ENCODE peak calls at places on chromosome 6, in five cellular contexts. One of them, this sample, is unnamed.

GRCh38 chr6:92024071-92024470 is 1395.3 kb downstream of the EPHA7 start:
- DNase-seq in GM12865: no peak
- DNase-seq in Peyer's patch: no peak
- DNase-seq in A549: no peak
- DNase-seq in left ventricle myocardium inferior: no peak
- DNase-seq in this sample: no peak

GRCh38 chr6:129603731-129604130 is 106.2 kb downstream of the ARHGAP18 start:
- DNase-seq in GM12865: no peak
- DNase-seq in A549: no peak
- DNase-seq in left ventricle myocardium inferior: no peak
- DNase-seq in Peyer's patch: no peak
- DNase-seq in this sample: no peak

GRCh38 chr6:36914227-36914794 is 28.6 kb downstream of the C6orf89 start:
- DNase-seq in A549: peak
- DNase-seq in left ventricle myocardium inferior: no peak
- DNase-seq in GM12865: no peak
- DNase-seq in Peyer's patch: peak
- DNase-seq in this sample: no peak

GRCh38 chr6:135346747-135347146 is 150.8 kb downstream of the AHI1 start:
- DNase-seq in Peyer's patch: no peak
- DNase-seq in left ventricle myocardium inferior: no peak
- DNase-seq in GM12865: peak
- DNase-seq in A549: no peak
- DNase-seq in this sample: no peak

GRCh38 chr6:10771371-10771894 is 23.8 kb downstream of the TMEM14B start:
- DNase-seq in Peyer's patch: no peak
- DNase-seq in A549: no peak
- DNase-seq in left ventricle myocardium inferior: no peak
- DNase-seq in GM12865: no peak
- DNase-seq in this sample: no peak

GRCh38 chr6:53862517-53863457 is 68.0 kb downstream of the LRRC1 start:
- DNase-seq in Peyer's patch: no peak
- DNase-seq in A549: no peak
- DNase-seq in GM12865: no peak
- DNase-seq in left ventricle myocardium inferior: no peak
- DNase-seq in this sample: no peak

GRCh38 chr6:43707767-43708166 is 20.2 kb upstream of the MRPS18A start:
- DNase-seq in GM12865: no peak
- DNase-seq in left ventricle myocardium inferior: no peak
- DNase-seq in A549: no peak
- DNase-seq in Peyer's patch: no peak
- DNase-seq in this sample: no peak

GRCh38 chr6:158514176-158514575 is 45.7 kb upstream of the TMEM181 start:
- DNase-seq in left ventricle myocardium inferior: no peak
- DNase-seq in Peyer's patch: no peak
- DNase-seq in A549: no peak
- DNase-seq in GM12865: peak
- DNase-seq in this sample: no peak

GRCh38 chr6:104632565-104632964 is 227.2 kb downstream of the HACE1 start:
- DNase-seq in GM12865: no peak
- DNase-seq in left ventricle myocardium inferior: no peak
- DNase-seq in A549: no peak
- DNase-seq in Peyer's patch: no peak
- DNase-seq in this sample: no peak

GRCh38 chr6:167493961-167494697 is 169.2 kb downstream of the TTLL2 start:
- DNase-seq in A549: no peak
- DNase-seq in left ventricle myocardium inferior: peak
- DNase-seq in GM12865: no peak
- DNase-seq in Peyer's patch: no peak
- DNase-seq in this sample: no peak

GRCh38 chr6:57123111-57123510 is 33.1 kb downstream of the ZNF451 start:
- DNase-seq in Peyer's patch: no peak
- DNase-seq in A549: no peak
- DNase-seq in left ventricle myocardium inferior: no peak
- DNase-seq in GM12865: no peak
- DNase-seq in this sample: no peak

GRCh38 chr6:42962502-42963178 is 2.1 kb downstream of the GNMT start:
- DNase-seq in left ventricle myocardium inferior: no peak
- DNase-seq in A549: no peak
- DNase-seq in GM12865: no peak
- DNase-seq in Peyer's patch: no peak
- DNase-seq in this sample: no peak

GRCh38 chr6:89145461-89145961 is 344 bp upstream of the PM20D2 start:
- DNase-seq in GM12865: peak
- DNase-seq in Peyer's patch: peak
- DNase-seq in left ventricle myocardium inferior: no peak
- DNase-seq in A549: peak
- DNase-seq in this sample: no peak

GRCh38 chr6:54647301-54647664 is 199.3 kb upstream of the FAM83B start:
- DNase-seq in A549: no peak
- DNase-seq in GM12865: no peak
- DNase-seq in Peyer's patch: no peak
- DNase-seq in left ventricle myocardium inferior: no peak
- DNase-seq in this sample: no peak

GRCh38 chr6:158344534-158344933 is 32.3 kb downstream of the TULP4 start:
- DNase-seq in Peyer's patch: no peak
- DNase-seq in left ventricle myocardium inferior: no peak
- DNase-seq in A549: no peak
- DNase-seq in GM12865: peak
- DNase-seq in this sample: no peak

GRCh38 chr6:11971154-11971553 is 41.0 kb upstream of the HIVEP1 start:
- DNase-seq in A549: no peak
- DNase-seq in Peyer's patch: no peak
- DNase-seq in GM12865: no peak
- DNase-seq in left ventricle myocardium inferior: no peak
- DNase-seq in this sample: no peak

GRCh38 chr6:136587527-136587926 is 37.3 kb upstream of the MAP7 start:
- DNase-seq in Peyer's patch: no peak
- DNase-seq in left ventricle myocardium inferior: no peak
- DNase-seq in GM12865: no peak
- DNase-seq in A549: no peak
- DNase-seq in this sample: no peak

GRCh38 chr6:17098007-17098406 is 3.8 kb upstream of the STMND1 start:
- DNase-seq in A549: no peak
- DNase-seq in Peyer's patch: no peak
- DNase-seq in GM12865: no peak
- DNase-seq in left ventricle myocardium inferior: no peak
- DNase-seq in this sample: no peak

GRCh38 chr6:17096076-17096475 is 5.8 kb upstream of the STMND1 start:
- DNase-seq in left ventricle myocardium inferior: no peak
- DNase-seq in A549: no peak
- DNase-seq in GM12865: no peak
- DNase-seq in Peyer's patch: no peak
- DNase-seq in this sample: no peak

GRCh38 chr6:17091122-17091521 is 10.7 kb upstream of the STMND1 start:
- DNase-seq in GM12865: no peak
- DNase-seq in Peyer's patch: no peak
- DNase-seq in A549: no peak
- DNase-seq in left ventricle myocardium inferior: no peak
- DNase-seq in this sample: no peak

GRCh38 chr6:17096657-17097056 is 5.2 kb upstream of the STMND1 start:
- DNase-seq in Peyer's patch: no peak
- DNase-seq in left ventricle myocardium inferior: no peak
- DNase-seq in GM12865: no peak
- DNase-seq in A549: no peak
- DNase-seq in this sample: no peak

GRCh38 chr6:17093692-17094091 is 8.2 kb upstream of the STMND1 start:
- DNase-seq in GM12865: peak
- DNase-seq in Peyer's patch: no peak
- DNase-seq in A549: no peak
- DNase-seq in left ventricle myocardium inferior: no peak
- DNase-seq in this sample: no peak
- TF ChIP-seq CTCF in GM12865: peak
- TF ChIP-seq CTCF in Peyer's patch: no peak
- TF ChIP-seq CTCF in A549: peak
- TF ChIP-seq CTCF in left ventricle myocardium inferior: no peak
- TF ChIP-seq CTCF in this sample: no peak

DNA sequence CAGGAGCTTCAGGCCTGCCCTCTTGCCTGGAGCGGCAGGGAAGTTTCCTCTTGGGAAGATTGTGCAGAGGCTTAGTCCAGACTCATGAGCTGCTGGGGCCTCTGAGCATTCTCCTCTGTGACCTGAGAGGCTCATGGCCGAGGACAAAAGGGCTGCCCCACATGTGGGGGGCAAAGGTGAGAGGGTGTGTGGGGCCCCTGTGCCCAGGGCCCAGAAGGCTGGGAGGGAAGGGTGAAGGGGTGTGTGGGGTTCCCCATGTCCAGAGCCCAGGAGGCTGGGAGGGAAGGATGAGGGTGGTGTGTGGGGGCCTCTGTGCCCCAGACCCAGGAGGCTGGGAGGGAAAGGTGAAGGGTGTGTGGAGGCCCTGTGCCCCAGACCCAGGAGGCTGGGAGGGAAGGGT is 50.8 kb upstream of the SLC22A1 start:
- DNase-seq in Peyer's patch: no peak
- DNase-seq in GM12865: no peak
- DNase-seq in left ventricle myocardium inferior: no peak
- DNase-seq in A549: no peak
- DNase-seq in this sample: no peak
- TF ChIP-seq CTCF in Peyer's patch: no peak
- TF ChIP-seq CTCF in GM12865: no peak
- TF ChIP-seq CTCF in left ventricle myocardium inferior: no peak
- TF ChIP-seq CTCF in A549: no peak
- TF ChIP-seq CTCF in this sample: no peak

GRCh38 chr6:41442800-41443501 is 103.2 kb upstream of the FOXP4 start:
- DNase-seq in A549: no peak
- DNase-seq in Peyer's patch: no peak
- DNase-seq in GM12865: no peak
- DNase-seq in left ventricle myocardium inferior: peak
- DNase-seq in this sample: peak
- TF ChIP-seq CTCF in A549: no peak
- TF ChIP-seq CTCF in Peyer's patch: no peak
- TF ChIP-seq CTCF in GM12865: peak
- TF ChIP-seq CTCF in left ventricle myocardium inferior: peak
- TF ChIP-seq CTCF in this sample: peak

GRCh38 chr6:45231660-45232059 is 96.5 kb upstream of the RUNX2 start:
- DNase-seq in GM12865: no peak
- DNase-seq in Peyer's patch: no peak
- DNase-seq in left ventricle myocardium inferior: no peak
- DNase-seq in A549: no peak
- DNase-seq in this sample: no peak

GRCh38 chr6:45222380-45222779 is 105.8 kb upstream of the RUNX2 start:
- DNase-seq in left ventricle myocardium inferior: no peak
- DNase-seq in GM12865: no peak
- DNase-seq in Peyer's patch: no peak
- DNase-seq in A549: no peak
- DNase-seq in this sample: no peak

GRCh38 chr6:45229416-45229815 is 98.7 kb upstream of the RUNX2 start:
- DNase-seq in A549: no peak
- DNase-seq in GM12865: no peak
- DNase-seq in left ventricle myocardium inferior: no peak
- DNase-seq in Peyer's patch: no peak
- DNase-seq in this sample: no peak

GRCh38 chr6:45226081-45226480 is 102.0 kb upstream of the RUNX2 start:
- DNase-seq in GM12865: no peak
- DNase-seq in Peyer's patch: no peak
- DNase-seq in A549: no peak
- DNase-seq in left ventricle myocardium inferior: no peak
- DNase-seq in this sample: no peak
- TF ChIP-seq CTCF in GM12865: no peak
- TF ChIP-seq CTCF in Peyer's patch: no peak
- TF ChIP-seq CTCF in A549: no peak
- TF ChIP-seq CTCF in left ventricle myocardium inferior: no peak
- TF ChIP-seq CTCF in this sample: peak

GRCh38 chr6:16764188-16764950 is 3.1 kb upstream of the ATXN1 start:
- DNase-seq in GM12865: peak
- DNase-seq in left ventricle myocardium inferior: no peak
- DNase-seq in A549: peak
- DNase-seq in Peyer's patch: no peak
- DNase-seq in this sample: no peak
- TF ChIP-seq CTCF in GM12865: peak
- TF ChIP-seq CTCF in left ventricle myocardium inferior: peak
- TF ChIP-seq CTCF in A549: peak
- TF ChIP-seq CTCF in Peyer's patch: peak
- TF ChIP-seq CTCF in this sample: peak

DNA sequence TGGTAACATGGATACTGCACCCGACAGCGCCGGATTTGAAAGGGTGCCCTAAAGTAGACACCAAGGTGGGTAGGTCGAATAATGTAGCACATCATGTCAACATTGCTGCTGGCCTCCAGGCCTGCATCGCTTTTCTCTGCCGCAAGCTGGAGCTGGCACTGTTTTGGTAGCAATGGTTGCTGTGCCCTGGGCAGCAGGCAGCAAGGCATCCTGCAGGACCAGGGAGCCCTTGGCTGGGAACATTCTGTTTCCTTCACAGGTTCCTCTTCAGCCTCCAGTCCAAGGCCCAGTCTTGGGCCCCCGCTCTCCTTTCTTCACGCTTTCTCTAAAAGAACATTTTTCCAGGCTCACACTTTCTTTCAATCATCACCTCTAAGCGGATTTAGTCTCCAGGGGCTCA is 365.8 kb upstream of the JARID2 start:
- DNase-seq in A549: no peak
- DNase-seq in Peyer's patch: no peak
- DNase-seq in left ventricle myocardium inferior: no peak
- DNase-seq in GM12865: no peak
- DNase-seq in this sample: no peak
- TF ChIP-seq CTCF in A549: no peak
- TF ChIP-seq CTCF in Peyer's patch: no peak
- TF ChIP-seq CTCF in left ventricle myocardium inferior: peak
- TF ChIP-seq CTCF in GM12865: no peak
- TF ChIP-seq CTCF in this sample: no peak

GRCh38 chr6:84018453-84019061 is 15.0 kb upstream of the MRAP2 start:
- DNase-seq in Peyer's patch: no peak
- DNase-seq in A549: no peak
- DNase-seq in left ventricle myocardium inferior: no peak
- DNase-seq in GM12865: no peak
- DNase-seq in this sample: no peak

GRCh38 chr6:84017709-84018452 is 15.7 kb upstream of the MRAP2 start:
- DNase-seq in left ventricle myocardium inferior: no peak
- DNase-seq in GM12865: peak
- DNase-seq in A549: no peak
- DNase-seq in Peyer's patch: no peak
- DNase-seq in this sample: no peak

GRCh38 chr6:84013931-84014330 is 19.6 kb upstream of the MRAP2 start:
- DNase-seq in GM12865: no peak
- DNase-seq in A549: no peak
- DNase-seq in Peyer's patch: no peak
- DNase-seq in left ventricle myocardium inferior: no peak
- DNase-seq in this sample: no peak

GRCh38 chr6:84016029-84016428 is 17.5 kb upstream of the MRAP2 start:
- DNase-seq in Peyer's patch: no peak
- DNase-seq in left ventricle myocardium inferior: no peak
- DNase-seq in A549: no peak
- DNase-seq in GM12865: no peak
- DNase-seq in this sample: no peak

GRCh38 chr6:84013354-84013753 is 20.2 kb upstream of the MRAP2 start:
- DNase-seq in A549: no peak
- DNase-seq in left ventricle myocardium inferior: no peak
- DNase-seq in GM12865: no peak
- DNase-seq in Peyer's patch: no peak
- DNase-seq in this sample: no peak
- TF ChIP-seq CTCF in A549: no peak
- TF ChIP-seq CTCF in left ventricle myocardium inferior: no peak
- TF ChIP-seq CTCF in GM12865: no peak
- TF ChIP-seq CTCF in Peyer's patch: no peak
- TF ChIP-seq CTCF in this sample: no peak

GRCh38 chr6:20056350-20056992 is 155.8 kb downstream of the MBOAT1 start:
- DNase-seq in GM12865: peak
- DNase-seq in A549: peak
- DNase-seq in Peyer's patch: no peak
- DNase-seq in left ventricle myocardium inferior: no peak
- DNase-seq in this sample: no peak
- TF ChIP-seq CTCF in GM12865: peak
- TF ChIP-seq CTCF in A549: peak
- TF ChIP-seq CTCF in Peyer's patch: no peak
- TF ChIP-seq CTCF in left ventricle myocardium inferior: peak
- TF ChIP-seq CTCF in this sample: peak

This sample was measured in mesothelial cell of epicardium.